ENCODE peak calls at places on chromosomes 5 and 9, in five cellular contexts. U is SK-N-SH, R is pancreas, Z is BE2C, J is tibial nerve. S is an unnamed sample.

GRCh38 chr5:165497707-165498106 is 1992.3 kb downstream of the MAT2B start:
- DNase-seq in Z (peak; percentile 43), R (no peak), U (peak; percentile 23), J (peak; percentile 5), S (no peak)

GRCh38 chr5:112049738-112050137 is 292.7 kb upstream of the NREP start:
- DNase-seq in U (no peak), R (no peak), J (no peak), Z (no peak), S (no peak)

GRCh38 chr9:134938346-134939079 is 20.8 kb upstream of the FCN1 start:
- DNase-seq in J (no peak), R (no peak), U (no peak), Z (no peak), S (no peak)

GRCh38 chr5:144093868-144094267 is 76.6 kb downstream of the YIPF5 start:
- DNase-seq in U (no peak), J (no peak), Z (no peak), R (no peak), S (no peak)

GRCh38 chr5:13567819-13568218 is 376.7 kb downstream of the DNAH5 start:
- DNase-seq in U (no peak), J (no peak), Z (no peak), R (no peak), S (peak; percentile 65)

GRCh38 chr5:149130121-149130931 is 11.0 kb upstream of the ABLIM3 start:
- DNase-seq in U (no peak), R (no peak), J (no peak), Z (no peak), S (no peak)

GRCh38 chr5:125401724-125402622 is 655.5 kb upstream of the ZNF608 start:
- DNase-seq in U (no peak), R (no peak), J (no peak), Z (no peak), S (no peak)

GRCh38 chr5:135709103-135709660 is 125.3 kb upstream of the SLC25A48 start:
- DNase-seq in U (no peak), J (no peak), R (no peak), Z (no peak), S (no peak)

GRCh38 chr5:148858547-148858946 is 32.1 kb downstream of the ADRB2 start:
- DNase-seq in U (no peak), Z (no peak), R (no peak), J (no peak), S (no peak)

GRCh38 chr5:150694638-150695037 is 6.2 kb downstream of the RBM22 start:
- DNase-seq in J (no peak), R (no peak), U (no peak), Z (no peak), S (no peak)

GRCh38 chr5:58451732-58452565 is 7.9 kb downstream of the PLK2 start:
- DNase-seq in J (no peak), R (no peak), Z (no peak), U (no peak), S (no peak)

GRCh38 chr5:82586597-82586996 is 308.4 kb upstream of the RPS23 start:
- DNase-seq in R (no peak), U (no peak), Z (no peak), J (no peak), S (no peak)

GRCh38 chr5:128105203-128105602 is 21.6 kb downstream of the SLC12A2 start:
- DNase-seq in Z (no peak), R (no peak), J (no peak), U (no peak), S (no peak)

GRCh38 chr5:176744584-176744965 is 65.8 kb upstream of the UNC5A start:
- DNase-seq in R (no peak), U (peak; percentile 50), Z (no peak), J (no peak), S (no peak)

GRCh38 chr5:8517461-8517860 is 648.5 kb downstream of the MTRR start:
- DNase-seq in J (no peak), Z (no peak), U (no peak), R (no peak), S (no peak)

GRCh38 chr5:59506285-59506877 is 387.1 kb downstream of the PDE4D start:
- DNase-seq in Z (no peak), U (no peak), R (no peak), J (no peak), S (no peak)

GRCh38 chr9:7333714-7334113 is 465.9 kb downstream of the DMAC1 start:
- DNase-seq in J (no peak), Z (no peak), R (no peak), U (no peak), S (no peak)

GRCh38 chr9:126673689-126674364 is 60.1 kb downstream of the LMX1B start:
- DNase-seq in Z (peak; percentile 53), U (peak; percentile 76), R (no peak), J (no peak), S (peak; percentile 85)

GRCh38 chr9:33506626-33507370 is 17.3 kb upstream of the ANKRD18B start:
- DNase-seq in Z (no peak), J (no peak), U (no peak), R (no peak), S (peak; percentile 91)

GRCh38 chr5:96329294-96329693 is 103.8 kb downstream of the PCSK1 start:
- DNase-seq in J (no peak), Z (no peak), R (no peak), U (no peak), S (no peak)

GRCh38 chr9:42852133-42852532 is 668.7 kb downstream of the SPATA31A6 start:
- DNase-seq in Z (peak; percentile 88), R (peak; percentile 72), J (peak; percentile 12), U (peak; percentile 70), S (no peak)
- TF ChIP-seq CTCF in Z (peak; percentile 35), R (peak; percentile 28), J (no peak), U (no peak), S (no peak)

DNA sequence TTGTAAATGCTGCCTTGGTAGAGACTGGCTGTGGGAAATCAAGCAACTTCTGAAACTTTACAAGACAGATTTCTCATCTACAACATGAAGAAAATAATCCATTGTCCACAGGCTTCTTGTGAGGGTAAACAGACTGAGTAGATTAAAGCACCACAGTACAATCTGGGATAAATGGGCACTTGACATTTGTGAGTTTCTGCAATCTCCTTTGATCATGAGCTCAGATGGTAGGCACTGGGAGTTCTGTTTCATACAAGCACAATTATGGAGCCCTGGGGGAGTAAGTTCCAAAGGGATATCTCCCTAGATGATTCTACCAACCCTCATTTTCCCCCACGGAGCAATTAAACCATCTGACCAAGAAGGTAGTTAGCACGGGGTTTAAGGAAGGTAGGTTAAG is 479.4 kb upstream of the TNC start:
- DNase-seq in J (no peak), R (no peak), U (no peak), Z (no peak), S (no peak)
- H3K4me3 ChIP-seq in J (no peak overlapping the region), R (no peak overlapping the region), U (peak overlapping the region; percentile 45), Z (no peak overlapping the region), S (no peak overlapping the region)

DNA sequence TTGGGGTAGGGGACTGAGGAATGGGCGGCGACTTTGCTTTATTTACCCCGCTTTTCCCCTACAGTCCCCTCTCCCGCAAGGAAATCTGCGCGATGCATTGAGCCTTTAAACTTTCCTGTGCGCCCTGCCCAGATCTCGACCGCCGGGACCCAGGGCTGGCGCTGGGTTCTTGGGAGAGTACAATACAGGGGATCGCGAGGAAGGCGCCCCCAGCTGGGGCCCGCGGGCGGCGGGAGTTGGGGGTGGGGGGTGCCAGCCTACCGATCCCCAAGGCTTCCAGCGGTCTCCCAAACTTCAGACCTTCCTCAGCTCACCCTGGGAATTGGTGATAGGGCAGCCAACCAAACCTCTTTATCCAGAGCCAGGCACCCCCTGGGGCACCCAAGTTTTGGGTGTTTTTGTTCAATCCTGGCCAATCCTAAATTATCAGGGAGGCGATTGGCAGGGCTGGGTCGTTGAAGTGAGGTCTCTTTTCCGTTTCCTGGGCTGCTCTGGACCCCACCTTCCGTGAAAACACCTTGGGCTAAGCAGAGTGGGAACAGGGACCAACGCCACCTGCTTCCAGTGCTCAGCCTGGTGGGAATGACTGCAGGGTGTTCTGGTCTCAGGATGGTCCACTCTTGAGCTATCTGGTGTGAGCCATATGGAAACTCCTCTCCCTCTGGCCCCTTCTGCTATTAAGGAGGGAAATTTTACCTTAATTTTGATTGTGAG is 51.4 kb upstream of the DAB2IP start:
- DNase-seq in Z (no peak), R (no peak), U (peak; percentile 72), J (no peak), S (no peak)
- TF ChIP-seq CTCF in Z (no peak), R (no peak), U (peak; percentile 16), J (no peak), S (no peak)

GRCh38 chr9:101604287-101604686 is 9.5 kb upstream of the PPP3R2 start:
- DNase-seq in Z (no peak), R (no peak), U (no peak), J (no peak), S (no peak)

GRCh38 chr9:101605547-101605946 is 10.8 kb upstream of the PPP3R2 start:
- DNase-seq in Z (no peak), R (no peak), J (no peak), U (no peak), S (no peak)

DNA sequence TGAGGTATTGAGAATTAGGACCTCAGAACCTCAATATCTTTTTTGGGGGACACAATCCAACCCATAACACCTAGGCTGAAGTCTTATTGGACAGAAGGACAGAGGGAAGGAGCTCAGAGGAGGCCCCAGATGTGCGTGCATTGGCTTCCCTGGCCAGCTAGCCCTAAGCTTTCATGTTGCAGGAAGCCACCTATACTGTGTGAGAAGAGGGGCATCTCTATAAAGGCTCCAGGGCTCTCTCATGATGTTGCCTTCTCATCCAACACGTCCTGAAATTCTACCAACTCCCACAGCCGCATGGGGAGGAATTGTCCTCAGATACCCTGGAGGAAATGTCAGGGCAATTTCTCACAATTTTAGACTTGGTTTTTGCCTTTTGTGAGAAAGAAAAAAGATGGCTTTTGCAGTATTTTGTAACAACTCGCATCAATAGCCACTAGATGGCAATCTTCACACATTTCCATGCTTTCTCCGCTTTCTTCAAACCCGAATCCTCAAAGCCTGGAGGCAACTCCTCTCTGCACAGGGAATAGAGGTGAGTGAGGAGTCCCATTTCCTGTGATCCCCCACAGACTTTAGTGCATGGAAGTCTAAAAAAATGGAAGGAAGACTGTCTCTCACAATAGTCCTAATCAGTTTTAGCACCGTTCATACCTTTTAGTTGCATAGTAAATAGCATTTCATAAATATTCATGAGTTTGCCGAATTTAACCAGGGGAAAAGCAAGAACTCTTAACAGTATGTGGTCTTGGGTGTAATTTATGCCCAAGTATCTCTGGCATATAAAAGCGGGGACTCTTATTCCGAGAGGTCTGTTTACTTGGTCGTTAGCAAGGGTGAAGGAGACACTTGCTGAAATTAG is 7.4 kb upstream of the PPP3R2 start:
- DNase-seq in J (peak; percentile 24), Z (no peak), U (peak; percentile 61), R (no peak), S (peak; percentile 47)
- H3K4me3 ChIP-seq in J (no peak overlapping the region), Z (no peak overlapping the region), U (no peak overlapping the region), R (no peak overlapping the region), S (no peak overlapping the region)